ENCODE peak calls at places on chromosomes 5 and 9, in eight cellular contexts. K, T, F, M, D, Q, E and L are unnamed samples.
A peak's percentile ranks its signal among the peaks of the same experiment; 100 is the strongest.

GRCh38 chr5:67095346-67095871 is 101.2 kb downstream of the CD180 start:
- DNase-seq in D (no peak), M (no peak), F (peak; percentile 56), T (no peak), K (peak; percentile 48), Q (peak; percentile 23), E (no peak), L (no peak)

GRCh38 chr5:123203105-123203794 is 114.2 kb downstream of the PRDM6 start:
- DNase-seq in D (no peak), K (no peak), F (no peak), T (no peak), M (no peak), Q (no peak), E (no peak), L (no peak)

GRCh38 chr9:120348951-120349429 is 231.0 kb downstream of the CDK5RAP2 start:
- DNase-seq in T (no peak), K (no peak), M (no peak), F (no peak), Q (peak; percentile 24), D (peak; percentile 16), E (no peak), L (peak; percentile 17)

GRCh38 chr5:94285984-94286383 is 332.4 kb downstream of the KIAA0825 start:
- DNase-seq in F (no peak), D (no peak), T (no peak), Q (no peak), E (no peak), M (no peak), K (no peak), L (no peak)

GRCh38 chr5:16492398-16493175 is 27.0 kb upstream of the ZNF622 start:
- DNase-seq in D (peak; percentile 72), Q (peak; percentile 70), E (no peak), T (peak; percentile 6), F (no peak), K (peak; percentile 49), M (no peak), L (peak; percentile 12)

GRCh38 chr9:113481176-113481805 is 17.8 kb downstream of the RGS3 start:
- DNase-seq in D (no peak), T (no peak), K (no peak), M (no peak), Q (no peak), E (no peak), F (no peak), L (no peak)

GRCh38 chr5:149886060-149886459 is 58.5 kb downstream of the PDE6A start:
- DNase-seq in F (no peak), E (no peak), Q (peak; percentile 85), T (no peak), M (no peak), K (no peak), D (no peak), L (no peak)

GRCh38 chr9:120886490-120886967 is 9.5 kb upstream of the PHF19 start:
- DNase-seq in F (no peak), E (no peak), Q (peak; percentile 91), M (no peak), T (no peak), K (no peak), D (peak; percentile 64), L (no peak)

GRCh38 chr5:80318212-80318611 is 1.6 kb upstream of the SPZ1 start:
- DNase-seq in Q (peak; percentile 16), K (no peak), M (no peak), T (no peak), E (no peak), F (no peak), D (peak; percentile 14), L (no peak)

GRCh38 chr9:115845648-115846312 is 307.8 kb upstream of the PAPPA start:
- DNase-seq in D (peak; percentile 54), K (no peak), Q (peak; percentile 63), M (no peak), F (no peak), T (peak; percentile 69), E (no peak), L (no peak)

GRCh38 chr5:749101-749670 is 35.3 kb downstream of the ZDHHC11B start:
- DNase-seq in E (peak; percentile 0), Q (no peak), T (no peak), M (peak; percentile 14), F (peak; percentile 12), D (no peak), K (no peak), L (no peak)

GRCh38 chr9:137176302-137177182 is 4.7 kb upstream of the TMEM210 start:
- DNase-seq in M (peak; percentile 69), F (no peak), Q (no peak), D (no peak), E (peak; percentile 20), K (no peak), T (no peak), L (no peak)

GRCh38 chr9:21709464-21710058 is 92.9 kb upstream of the MTAP start:
- DNase-seq in K (peak; percentile 61), M (peak; percentile 36), E (peak; percentile 52), D (peak; percentile 37), Q (no peak), F (no peak), T (no peak), L (peak; percentile 88)

GRCh38 chr5:5421149-5421960 is 1.1 kb upstream of the ICE1 start:
- DNase-seq in M (no peak), K (no peak), D (no peak), F (no peak), Q (peak; percentile 32), T (no peak), E (peak; percentile 13), L (peak; percentile 47)

GRCh38 chr9:75499812-75500211 is 390.7 kb upstream of the PCSK5 start:
- DNase-seq in M (no peak), D (no peak), F (no peak), Q (no peak), T (no peak), K (no peak), E (no peak), L (no peak)

GRCh38 chr5:73419414-73420390 is 28.9 kb downstream of the FOXD1 start:
- DNase-seq in M (no peak), E (no peak), F (no peak), D (no peak), T (peak; percentile 69), Q (peak; percentile 89), K (no peak), L (no peak)

GRCh38 chr5:108727154-108727638 is 20.5 kb upstream of the FER start:
- DNase-seq in D (peak; percentile 0), T (no peak), F (peak; percentile 55), Q (no peak), M (peak; percentile 18), E (no peak), K (peak; percentile 36), L (no peak)

GRCh38 chr5:956941-957729 is 51.5 kb upstream of the NKD2 start:
- DNase-seq in M (no peak), Q (peak; percentile 92), T (peak; percentile 72), D (peak; percentile 82), K (no peak), F (no peak), E (no peak), L (peak; percentile 89)

GRCh38 chr5:1654786-1655495 is 131.2 kb upstream of the LPCAT1 start:
- DNase-seq in D (no peak), F (no peak), T (no peak), Q (no peak), E (no peak), M (peak; percentile 8), K (no peak), L (no peak)

GRCh38 chr9:642014-642413 is 199.5 kb upstream of the DMRT1 start:
- DNase-seq in T (no peak), F (no peak), Q (no peak), E (no peak), M (no peak), D (no peak), K (no peak), L (no peak)

GRCh38 chr5:92687793-92688467 is 893.1 kb downstream of the NR2F1-AS1 start:
- DNase-seq in M (no peak), Q (peak; percentile 56), K (no peak), D (peak; percentile 15), F (no peak), T (peak; percentile 38), E (no peak), L (no peak)

GRCh38 chr5:112706446-112707016 is 31.2 kb upstream of the APC start:
- DNase-seq in D (no peak), K (no peak), Q (no peak), E (no peak), F (no peak), M (no peak), T (no peak), L (no peak)

GRCh38 chr5:172223901-172224873 is 30.2 kb downstream of the EFCAB9 start:
- DNase-seq in M (no peak), T (no peak), K (no peak), D (no peak), E (no peak), F (no peak), Q (no peak), L (peak; percentile 77)

DNA sequence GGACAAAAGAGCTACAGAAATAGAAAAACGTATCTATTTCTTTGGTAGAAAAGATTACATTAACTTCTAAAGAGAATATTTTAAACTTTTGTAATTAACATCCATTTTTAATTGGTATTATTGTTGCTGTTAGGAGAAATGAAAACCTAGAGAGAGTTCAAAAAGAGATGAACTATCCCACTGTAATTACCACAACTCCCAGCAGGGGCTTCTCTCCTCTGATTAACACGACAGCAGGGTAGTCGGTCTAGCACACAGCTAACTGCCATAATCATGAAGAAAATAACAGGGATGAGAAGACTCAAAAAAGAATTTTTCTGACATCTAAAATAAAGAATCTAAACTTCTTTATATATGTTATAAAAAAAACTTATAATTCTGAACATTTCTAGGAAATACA is 86.2 kb upstream of the CDH9 start:
- DNase-seq in M (no peak), Q (no peak), D (peak; percentile 19), K (no peak), E (no peak), T (no peak), F (no peak), L (no peak)
- TF ChIP-seq CTCF in M (no peak), Q (peak; percentile 47), D (peak; percentile 73), K (no peak), E (no peak), T (peak; percentile 52), F (no peak), L (no peak)

DNA sequence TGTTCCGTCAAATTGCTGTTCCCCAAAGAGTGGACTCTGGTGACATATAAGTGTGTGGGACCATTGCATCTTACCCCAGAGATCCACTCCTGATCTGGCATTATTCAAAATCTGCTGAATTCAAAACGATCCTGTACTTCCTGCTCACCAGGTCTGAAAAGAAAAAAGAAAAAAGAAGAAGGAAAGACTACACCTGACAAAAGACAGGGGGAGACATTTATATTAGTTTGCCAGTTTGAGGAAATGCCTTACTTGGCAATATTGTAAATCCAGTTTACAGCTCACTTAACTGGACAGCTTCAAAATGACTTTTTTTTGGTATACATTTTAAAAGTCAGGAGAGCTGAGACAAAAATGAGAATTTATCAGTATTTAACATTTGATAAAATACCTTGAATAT is 15.0 kb upstream of the GRHPR start:
- DNase-seq in K (no peak), F (no peak), T (no peak), D (no peak), E (no peak), Q (no peak), M (no peak), L (no peak)
- TF ChIP-seq CTCF in K (no peak), F (no peak), T (peak; percentile 17), D (peak; percentile 70), E (no peak), Q (peak; percentile 12), M (peak; percentile 63), L (peak; percentile 24)

GRCh38 chr9:127930298-127931091 is at the start of gene PIP5KL1:
- DNase-seq in T (no peak), Q (peak; percentile 59), F (peak; percentile 90), M (peak; percentile 95), K (peak; percentile 87), D (peak; percentile 72), E (peak; percentile 60), L (peak; percentile 74)
- TF ChIP-seq CTCF in T (peak; percentile 37), Q (no peak), F (no peak), M (no peak), K (no peak), D (peak; percentile 38), E (no peak), L (no peak)

GRCh38 chr5:45796959-45797553 is 100.9 kb upstream of the HCN1 start:
- DNase-seq in F (no peak), D (no peak), E (no peak), K (no peak), Q (no peak), M (no peak), T (no peak), L (no peak)
- TF ChIP-seq CTCF in F (no peak), D (peak; percentile 57), E (no peak), K (no peak), Q (no peak), M (no peak), T (peak; percentile 4), L (peak; percentile 42)